ENCODE peak calls at places on chromosomes 2 and 18, in seven cellular contexts. Q is HCT116, B is K562, H is IMR-90, F is GM12878, U is H1, M is HepG2. N is an unnamed sample.

GRCh38 chr2:46775722-46776121 is 139.9 kb downstream of the MCFD2 start:
- DNase-seq in B (no peak), F (no peak), M (no peak), H (no peak), Q (no peak), U (no peak), N (no peak)

GRCh38 chr2:48316753-48317750 is 212.9 kb upstream of the STON1 start:
- DNase-seq in M (no peak), F (no peak), B (no peak), H (no peak), U (no peak), Q (no peak), N (no peak)

GRCh38 chr18:51614967-51615571 is 417.6 kb upstream of the MEX3C start:
- DNase-seq in U (no peak), F (no peak), B (no peak), M (no peak), Q (no peak), H (no peak), N (peak)

GRCh38 chr2:38265461-38265860 is 111.6 kb downstream of the ATL2 start:
- DNase-seq in H (no peak), F (no peak), B (no peak), U (no peak), M (no peak), Q (no peak), N (no peak)

GRCh38 chr2:174868916-174869315 is 104.6 kb upstream of the CHRNA1 start:
- DNase-seq in B (no peak), Q (no peak), F (no peak), U (no peak), M (peak), H (no peak), N (no peak)

GRCh38 chr2:236123716-236124115 is 44.5 kb downstream of the GBX2 start:
- DNase-seq in B (no peak), H (no peak), U (no peak), Q (no peak), M (no peak), F (no peak), N (no peak)

GRCh38 chr18:36095936-36096519 is 28.7 kb upstream of the RPRD1A start:
- DNase-seq in Q (peak), U (no peak), M (peak), F (no peak), B (peak), H (peak), N (peak)

GRCh38 chr2:239445771-239446524 is 45.1 kb upstream of the HDAC4 start:
- DNase-seq in U (no peak), F (no peak), M (peak), H (no peak), B (no peak), Q (no peak), N (no peak)

GRCh38 chr2:224586127-224586702 is 1.1 kb upstream of the CUL3 start:
- DNase-seq in M (no peak), F (no peak), U (no peak), Q (no peak), B (no peak), H (no peak), N (no peak)

GRCh38 chr2:9306910-9307309 is 100.3 kb downstream of the ASAP2 start:
- DNase-seq in F (no peak), B (no peak), Q (no peak), U (no peak), M (no peak), H (no peak), N (no peak)

GRCh38 chr2:132804045-132804444 is 134.0 kb upstream of the LYPD1 start:
- DNase-seq in Q (no peak), M (no peak), B (no peak), U (no peak), F (no peak), H (peak), N (no peak)

DNA sequence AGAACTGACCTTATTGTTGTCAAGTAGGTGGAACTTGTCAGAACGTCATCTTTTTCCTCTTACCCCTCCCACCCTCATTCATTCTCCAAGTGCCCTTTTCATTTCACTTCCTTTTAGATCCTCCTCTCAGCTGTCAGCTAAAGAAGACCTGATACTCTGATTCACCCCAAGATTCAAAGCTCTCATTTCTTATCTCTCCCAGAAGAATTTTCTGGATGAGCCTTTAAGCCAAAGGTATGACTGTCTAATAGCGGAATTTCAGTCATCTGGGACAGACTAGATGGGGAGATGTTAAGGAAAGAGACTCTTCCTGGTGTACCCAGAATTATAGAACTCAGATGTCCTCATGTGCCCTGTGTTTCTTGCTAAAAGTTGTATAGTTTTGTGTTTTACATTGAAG is 53.9 kb downstream of the TCF7L1 start:
- DNase-seq in U (no peak), Q (no peak), H (peak), F (no peak), M (no peak), B (no peak), N (no peak)
- TF ChIP-seq CEBPB in U (no peak), Q (no peak), H (no peak), F (no peak), M (no peak), B (no peak), N (no peak)

DNA sequence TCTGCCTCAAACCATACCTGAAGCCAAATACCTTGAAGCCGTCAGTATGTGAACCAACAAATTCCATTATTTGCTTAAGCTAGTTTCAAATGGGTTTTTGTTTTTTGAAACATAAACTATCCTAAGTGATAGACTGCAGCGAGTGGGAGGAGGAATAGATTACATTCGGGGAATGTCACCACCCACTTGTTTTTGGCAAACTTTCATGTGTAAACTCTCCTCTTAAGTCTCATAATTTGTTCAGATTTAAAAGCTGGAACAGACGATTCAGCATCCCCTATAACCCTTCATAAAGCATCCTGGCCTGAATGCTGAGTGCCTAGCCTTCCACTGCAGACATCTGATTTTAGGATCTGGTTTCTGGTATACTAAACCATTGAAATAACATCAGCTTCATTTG is 51.0 kb downstream of the CPO start:
- DNase-seq in H (peak), Q (no peak), M (no peak), B (no peak), F (no peak), U (no peak), N (no peak)
- TF ChIP-seq CEBPB in H (no peak), Q (no peak), M (no peak), B (no peak), F (no peak), U (no peak), N (no peak)

GRCh38 chr18:73264562-73264921 is 396.8 kb upstream of the NETO1 start:
- DNase-seq in Q (no peak), M (no peak), F (no peak), U (no peak), H (no peak), B (peak), N (no peak)
- TF ChIP-seq CEBPB in Q (no peak), M (no peak), F (no peak), U (no peak), H (no peak), B (no peak), N (no peak)

GRCh38 chr2:217392930-217393584 is 533.2 kb upstream of the TNP1 start:
- DNase-seq in U (no peak), H (peak), F (no peak), B (no peak), Q (no peak), M (no peak), N (no peak)

GRCh38 chr2:217396586-217396985 is 536.7 kb upstream of the TNP1 start:
- DNase-seq in F (no peak), B (no peak), M (no peak), U (no peak), H (no peak), Q (no peak), N (no peak)

GRCh38 chr2:217396165-217396564 is 536.3 kb upstream of the TNP1 start:
- DNase-seq in Q (no peak), F (no peak), U (no peak), B (no peak), M (no peak), H (peak), N (peak)

GRCh38 chr2:217394510-217395351 is 534.9 kb upstream of the TNP1 start:
- DNase-seq in Q (no peak), B (no peak), H (peak), M (no peak), F (no peak), U (no peak), N (no peak)

GRCh38 chr2:217393585-217394032 is 533.7 kb upstream of the TNP1 start:
- DNase-seq in Q (no peak), F (no peak), M (no peak), U (no peak), H (peak), B (no peak), N (peak)
- TF ChIP-seq CEBPB in Q (no peak), F (no peak), M (no peak), U (no peak), H (peak), B (no peak), N (no peak)

GRCh38 chr2:150296795-150297546 is 190.5 kb downstream of the RND3 start:
- DNase-seq in U (no peak), Q (no peak), F (no peak), M (no peak), H (peak), B (no peak), N (no peak)
- TF ChIP-seq CEBPB in U (no peak), Q (no peak), F (no peak), M (no peak), H (no peak), B (no peak), N (no peak)

GRCh38 chr2:61632276-61633169 is 94.4 kb upstream of the XPO1 start:
- DNase-seq in U (no peak), F (no peak), M (no peak), B (no peak), H (no peak), Q (no peak), N (no peak)
- TF ChIP-seq CEBPB in U (no peak), F (no peak), M (no peak), B (no peak), H (no peak), Q (no peak), N (no peak)

GRCh38 chr2:196607073-196607472 is 32.4 kb upstream of the CCDC150 start:
- DNase-seq in M (no peak), F (no peak), B (peak), Q (no peak), H (peak), U (no peak), N (no peak)

GRCh38 chr2:196609806-196610205 is 29.7 kb upstream of the CCDC150 start:
- DNase-seq in H (no peak), F (no peak), B (no peak), Q (no peak), U (no peak), M (no peak), N (no peak)

GRCh38 chr2:196606516-196606915 is 33.0 kb upstream of the CCDC150 start:
- DNase-seq in H (no peak), Q (no peak), U (no peak), M (no peak), F (no peak), B (no peak), N (no peak)

GRCh38 chr2:196613302-196613701 is 26.2 kb upstream of the CCDC150 start:
- DNase-seq in Q (no peak), M (no peak), B (no peak), F (no peak), H (no peak), U (no peak), N (no peak)

DNA sequence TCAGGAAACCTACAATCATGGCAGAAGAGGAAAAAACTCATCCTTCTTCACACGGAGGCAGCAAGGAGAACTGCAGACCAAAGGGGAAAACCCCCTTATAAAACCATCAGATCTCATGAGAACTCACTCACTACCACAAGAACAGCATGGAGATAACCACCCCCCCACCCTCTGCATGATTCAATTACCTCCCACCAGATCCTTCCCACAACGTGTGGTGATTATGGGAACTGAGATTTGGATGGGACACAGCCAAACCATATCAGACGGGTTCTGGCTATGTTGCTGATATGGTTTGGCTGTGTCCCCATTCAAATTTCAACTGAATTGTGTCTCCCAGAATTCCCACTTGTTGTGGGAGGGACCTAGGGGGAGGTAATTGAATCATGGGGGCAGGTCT is 28.7 kb upstream of the CCDC150 start:
- DNase-seq in F (no peak), B (no peak), Q (no peak), H (no peak), M (no peak), U (no peak), N (no peak)
- TF ChIP-seq CEBPB in F (no peak), B (no peak), Q (no peak), H (no peak), M (no peak), U (no peak), N (no peak)

GRCh38 chr2:37000988-37001556 is 34.7 kb upstream of the STRN start:
- DNase-seq in H (no peak), M (no peak), B (no peak), Q (no peak), U (no peak), F (no peak), N (no peak)

GRCh38 chr2:37005118-37005868 is 39.0 kb upstream of the STRN start:
- DNase-seq in U (no peak), H (peak), B (peak), F (peak), M (peak), Q (no peak), N (no peak)

GRCh38 chr2:37000273-37000780 is 34.0 kb upstream of the STRN start:
- DNase-seq in M (no peak), F (no peak), Q (no peak), U (no peak), B (no peak), H (peak), N (peak)
- TF ChIP-seq CEBPB in M (no peak), F (no peak), Q (no peak), U (no peak), B (no peak), H (no peak), N (no peak)